ENCODE peak calls at places on chromosomes 13 and 19, in eight cellular contexts. I is choroid plexus epithelial cell; M is psoas muscle; F is HFFc6; Z is stimulated activated CD4-positive, alpha-beta T cell treated with anti-CD3 and anti-CD28 coated beads, Interleukin-4, amount 100 ng/mL, for 24 hours; O is C1 segment of cervical spinal cord; A is Peyer's patch; V is breast epithelium. L is an unnamed sample.

GRCh38 chr19:38516802-38517201 is 83.3 kb downstream of the RYR1 start:
- DNase-seq in F (no peak), M (no peak), Z (no peak), V (no peak), A (no peak), I (no peak), O (no peak), L (no peak)

GRCh38 chr13:42649761-42650289 is 75.9 kb downstream of the TNFSF11 start:
- DNase-seq in A (no peak), F (no peak), O (no peak), Z (no peak), V (no peak), M (no peak), I (peak), L (no peak)

GRCh38 chr13:91020635-91021034 is 326.9 kb upstream of the MIR17HG start:
- DNase-seq in A (no peak), O (no peak), I (no peak), F (no peak), Z (no peak), V (no peak), M (no peak), L (no peak)

GRCh38 chr19:2372076-2372612 is 12.1 kb downstream of the TMPRSS9 start:
- DNase-seq in V (no peak), F (no peak), M (no peak), O (no peak), A (no peak), Z (no peak), I (no peak), L (no peak)

GRCh38 chr13:74573654-74574053 is 439.4 kb upstream of the KLF12 start:
- DNase-seq in Z (no peak), F (no peak), O (no peak), I (no peak), V (no peak), M (no peak), A (no peak), L (no peak)

GRCh38 chr19:14031719-14032480 is at the start of gene IL27RA:
- DNase-seq in V (peak), M (peak), I (peak), O (peak), A (peak), Z (peak), F (peak), L (peak)

GRCh38 chr13:21365574-21365973 is 93.5 kb downstream of the ZDHHC20 start:
- DNase-seq in F (no peak), Z (no peak), M (no peak), I (no peak), A (no peak), V (no peak), O (no peak), L (no peak)

GRCh38 chr19:34712606-34713261 is 21.3 kb upstream of the ZNF181 start:
- DNase-seq in M (no peak), A (peak), Z (peak), F (peak), V (no peak), O (no peak), I (peak), L (peak)

GRCh38 chr19:28744014-28744413 is 468.9 kb downstream of the UQCRFS1 start:
- DNase-seq in M (no peak), I (no peak), F (no peak), Z (no peak), A (no peak), V (no peak), O (no peak), L (no peak)

GRCh38 chr19:8097198-8097597 is 44.6 kb downstream of the CCL25 start:
- DNase-seq in F (no peak), Z (no peak), M (no peak), V (no peak), A (no peak), I (no peak), O (no peak), L (no peak)

GRCh38 chr13:35557475-35557874 is 81.0 kb upstream of the MAB21L1 start:
- DNase-seq in O (no peak), A (no peak), M (no peak), V (no peak), Z (no peak), I (no peak), F (no peak), L (no peak)

GRCh38 chr19:32691952-32692726 is 518 bp downstream of the NUDT19 start:
- DNase-seq in F (peak), O (peak), I (peak), V (no peak), M (peak), A (peak), Z (peak), L (peak)

GRCh38 chr19:43555185-43555770 is 20.0 kb downstream of the XRCC1 start:
- DNase-seq in M (peak), F (peak), I (peak), Z (peak), V (no peak), O (peak), A (peak), L (peak)

GRCh38 chr13:103514188-103514587 is 448.0 kb upstream of the SLC10A2 start:
- DNase-seq in M (no peak), Z (no peak), I (no peak), A (no peak), O (no peak), V (no peak), F (no peak), L (no peak)

GRCh38 chr13:102830646-102831045 is 15.2 kb upstream of the ERCC5 start:
- DNase-seq in Z (no peak), O (no peak), I (peak), V (no peak), F (no peak), A (peak), M (no peak), L (peak)

GRCh38 chr19:5244351-5244750 is 96.3 kb downstream of the PTPRS start:
- DNase-seq in M (no peak), F (no peak), V (no peak), I (no peak), O (no peak), Z (no peak), A (no peak), L (no peak)

GRCh38 chr19:4295972-4296771 is 6.0 kb downstream of the TMIGD2 start:
- DNase-seq in A (no peak), F (no peak), V (no peak), M (no peak), Z (no peak), I (no peak), O (peak), L (peak)

L was measured in body of pancreas.